ENCODE peak calls at places on chromosomes 7 and 10, in eight cellular contexts. K is stomach, I is lung, S is A549, D is neural progenitor cell, U is small intestine, R is PC-3, G is mammary epithelial cell. Y is an unnamed sample.

GRCh38 chr10:77187376-77187999 is 450.1 kb downstream of the KCNMA1 start:
- DNase-seq in K (no peak), I (no peak), S (no peak), D (no peak), U (no peak), R (no peak), G (no peak), Y (no peak)

GRCh38 chr7:100684534-100685042 is 9.5 kb downstream of the GIGYF1 start:
- DNase-seq in K (no peak), I (no peak), S (no peak), D (no peak), U (no peak), R (no peak), G (no peak), Y (no peak)

GRCh38 chr7:41809487-41810257 is 106.8 kb upstream of the INHBA start:
- DNase-seq in K (no peak), I (no peak), S (no peak), D (no peak), U (no peak), R (no peak), G (peak), Y (no peak)

GRCh38 chr7:51121945-51122425 is 194.6 kb downstream of the COBL start:
- DNase-seq in K (no peak), I (no peak), S (no peak), D (peak), U (no peak), R (no peak), G (no peak), Y (no peak)

GRCh38 chr7:12646139-12646538 is 41.3 kb upstream of the ARL4A start:
- DNase-seq in K (no peak), I (no peak), S (no peak), D (peak), U (no peak), R (no peak), G (no peak), Y (no peak)

GRCh38 chr10:87702260-87702972 is 42.7 kb downstream of the PAPSS2 start:
- DNase-seq in K (no peak), I (no peak), S (no peak), D (no peak), U (no peak), R (no peak), G (no peak), Y (no peak)

GRCh38 chr7:131109011-131109756 is 218.5 kb upstream of the MKLN1 start:
- DNase-seq in K (no peak), I (no peak), S (no peak), D (no peak), U (no peak), R (peak), G (peak), Y (no peak)

GRCh38 chr7:2786607-2787116 is 57.4 kb downstream of the GNA12 start:
- DNase-seq in K (no peak), I (no peak), S (no peak), D (no peak), U (no peak), R (no peak), G (no peak), Y (no peak)

GRCh38 chr10:43235070-43235900 is 31.6 kb downstream of the RASGEF1A start:
- DNase-seq in K (no peak), I (no peak), S (no peak), D (no peak), U (no peak), R (no peak), G (no peak), Y (no peak)

GRCh38 chr10:4127518-4128315 is 342.7 kb upstream of the KLF6 start:
- DNase-seq in K (peak), I (peak), S (no peak), D (no peak), U (peak), R (peak), G (no peak), Y (no peak)

GRCh38 chr10:86699991-86700840 is 31.9 kb downstream of the LDB3 start:
- DNase-seq in K (no peak), I (no peak), S (no peak), D (no peak), U (no peak), R (no peak), G (no peak), Y (no peak)

GRCh38 chr7:1015631-1016121 is 28.7 kb upstream of the GPR146 start:
- DNase-seq in K (no peak), I (no peak), S (no peak), D (no peak), U (no peak), R (no peak), G (no peak), Y (no peak)

GRCh38 chr10:132272767-132273090 is 35.0 kb downstream of the STK32C start:
- DNase-seq in K (no peak), I (no peak), S (no peak), D (no peak), U (no peak), R (no peak), G (no peak), Y (no peak)

GRCh38 chr10:65570143-65571010 is 1355.5 kb upstream of the LRRTM3 start:
- DNase-seq in K (peak), I (peak), S (peak), D (peak), U (peak), R (peak), G (peak), Y (no peak)

GRCh38 chr7:91079491-91079890 is 184.7 kb upstream of the FZD1 start:
- DNase-seq in K (no peak), I (no peak), S (no peak), D (no peak), U (no peak), R (no peak), G (no peak), Y (no peak)

GRCh38 chr10:36026081-36026480 is 384.0 kb upstream of the FZD8 start:
- DNase-seq in K (no peak), I (no peak), S (no peak), D (no peak), U (no peak), R (peak), G (no peak), Y (no peak)

GRCh38 chr7:24755541-24756416 is 1.5 kb downstream of the GSDME start:
- DNase-seq in K (no peak), I (no peak), S (no peak), D (no peak), U (no peak), R (peak), G (peak), Y (peak)

GRCh38 chr10:122505885-122506284 is 44.5 kb downstream of the HTRA1 start:
- DNase-seq in K (no peak), I (no peak), S (no peak), D (no peak), U (no peak), R (no peak), G (no peak), Y (no peak)

GRCh38 chr10:122504551-122504950 is 43.2 kb downstream of the HTRA1 start:
- DNase-seq in K (peak), I (peak), S (peak), D (no peak), U (peak), R (peak), G (peak), Y (no peak)

GRCh38 chr10:122505011-122505410 is 43.7 kb downstream of the HTRA1 start:
- DNase-seq in K (no peak), I (no peak), S (no peak), D (no peak), U (no peak), R (no peak), G (no peak), Y (no peak)

GRCh38 chr10:122503004-122503403 is 41.7 kb downstream of the HTRA1 start:
- DNase-seq in K (no peak), I (no peak), S (no peak), D (no peak), U (no peak), R (no peak), G (no peak), Y (no peak)

GRCh38 chr10:122503886-122504285 is 42.5 kb downstream of the HTRA1 start:
- DNase-seq in K (no peak), I (no peak), S (no peak), D (no peak), U (no peak), R (no peak), G (no peak), Y (no peak)
- H3K27ac ChIP-seq in K (peak), I (no peak), S (peak), D (no peak), U (no peak), R (no peak), G (no peak), Y (no peak)

DNA sequence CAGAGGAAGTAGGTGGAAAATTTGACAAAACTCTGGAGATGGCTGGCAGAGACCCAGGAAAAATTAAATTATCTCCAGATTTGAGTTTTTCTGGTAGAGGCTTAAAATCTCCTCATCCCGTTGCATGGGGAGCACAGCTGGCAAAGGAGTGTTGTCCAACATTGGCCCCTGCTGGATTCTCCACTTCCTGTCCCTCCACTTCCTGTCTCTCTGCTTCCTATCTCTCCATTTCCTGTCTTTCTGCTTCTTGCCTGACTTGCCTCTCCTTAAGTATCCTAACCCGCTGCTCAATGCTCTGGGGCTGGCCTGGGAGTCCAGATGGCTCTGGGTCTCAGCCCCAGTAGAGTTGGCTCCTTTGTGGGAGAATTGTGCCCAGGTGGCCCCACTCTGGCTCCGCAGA is 65.8 kb upstream of the EMX2 start:
- DNase-seq in K (no peak), I (no peak), S (no peak), D (no peak), U (no peak), R (no peak), G (no peak), Y (no peak)
- H3K27ac ChIP-seq in K (no peak), I (no peak), S (no peak), D (no peak), U (no peak), R (no peak), G (no peak), Y (no peak)

GRCh38 chr10:103836273-103836672 is 19.1 kb downstream of the SH3PXD2A start:
- DNase-seq in K (no peak), I (no peak), S (no peak), D (no peak), U (no peak), R (no peak), G (no peak), Y (no peak)

GRCh38 chr10:103838095-103838395 is 17.3 kb downstream of the SH3PXD2A start:
- DNase-seq in K (no peak), I (no peak), S (no peak), D (no peak), U (no peak), R (no peak), G (no peak), Y (no peak)

GRCh38 chr10:103838851-103839512 is 16.4 kb downstream of the SH3PXD2A start:
- DNase-seq in K (no peak), I (no peak), S (no peak), D (no peak), U (no peak), R (no peak), G (no peak), Y (no peak)

GRCh38 chr10:103836776-103837344 is 18.5 kb downstream of the SH3PXD2A start:
- DNase-seq in K (no peak), I (no peak), S (no peak), D (no peak), U (peak), R (no peak), G (no peak), Y (no peak)

DNA sequence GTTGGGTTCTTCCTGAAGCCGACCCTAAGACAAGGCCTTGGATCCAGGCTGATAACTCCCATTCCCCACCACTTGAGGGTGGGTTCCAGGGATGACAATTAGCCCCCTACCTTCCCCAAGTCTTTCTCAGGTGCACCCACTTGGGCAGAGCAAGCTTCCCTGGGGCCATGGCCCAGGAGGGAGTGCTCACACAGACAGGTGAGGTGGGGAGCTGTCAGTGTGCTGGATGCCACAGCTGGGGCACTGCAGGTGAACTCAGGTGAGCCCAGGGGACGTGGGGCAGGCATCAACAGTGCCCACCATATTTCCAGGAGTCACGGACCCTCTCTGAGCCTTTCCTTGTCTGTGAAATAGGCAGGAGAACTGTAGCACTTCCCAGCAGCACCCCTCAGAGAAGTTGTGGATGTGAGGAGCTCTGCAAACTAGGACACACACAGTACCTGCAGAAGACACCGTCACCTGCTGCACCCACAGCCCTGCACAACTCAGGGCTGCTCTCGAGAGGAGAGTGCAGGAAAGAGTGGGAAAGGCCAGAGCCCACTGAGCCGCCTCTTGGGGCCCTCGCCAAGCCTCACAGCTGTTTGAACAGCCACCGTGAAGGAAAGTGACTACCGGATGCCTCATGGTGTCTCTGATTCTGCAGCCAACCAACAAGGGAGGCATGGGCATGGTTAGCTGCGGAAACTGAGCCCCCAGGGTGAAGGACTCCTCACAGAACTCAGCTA is 17.8 kb downstream of the SH3PXD2A start:
- DNase-seq in K (no peak), I (no peak), S (no peak), D (no peak), U (no peak), R (no peak), G (no peak), Y (no peak)
- H3K27ac ChIP-seq in K (no peak), I (no peak), S (no peak), D (no peak), U (no peak), R (no peak), G (no peak), Y (peak)

DNA sequence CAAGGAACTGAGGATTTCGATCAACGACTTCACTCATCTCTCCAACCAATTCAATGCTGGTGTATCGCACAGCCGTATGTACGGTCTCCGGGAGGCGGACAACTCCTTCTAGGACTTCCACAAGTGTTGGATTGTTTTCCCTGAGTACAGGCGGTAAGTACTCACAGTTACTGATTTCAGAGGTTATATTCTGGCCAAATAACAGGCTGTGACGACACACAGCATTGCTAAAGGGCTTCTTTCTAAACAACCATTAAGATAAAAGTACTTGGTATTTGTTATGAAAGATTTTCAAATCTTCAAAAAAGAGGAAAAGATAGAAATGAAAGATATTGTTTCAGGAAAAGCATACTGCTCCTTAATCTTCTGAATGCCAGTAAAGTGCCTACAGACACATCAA is 52.2 kb downstream of the IRF5 start:
- DNase-seq in K (no peak), I (no peak), S (no peak), D (no peak), U (no peak), R (no peak), G (no peak), Y (no peak)
- H3K27ac ChIP-seq in K (no peak), I (no peak), S (no peak), D (no peak), U (no peak), R (no peak), G (no peak), Y (no peak)

Y was measured in epithelial cell of prostate.